ENCODE peak calls at places on chromosomes 16 and 17, in nine cellular contexts. F is GM12865, H is cardiac fibroblast, D is neural progenitor cell, G is mammary epithelial cell, U is heart left ventricle, Y is fibroblast of mammary gland, T is ovary, L is ascending aorta. O is an unnamed sample.
A peak's percentile ranks its signal among the peaks of the same experiment; 100 is the strongest.

GRCh38 chr16:10972108-10972955 is 28.0 kb downstream of the CLEC16A start:
- DNase-seq in H (no peak), F (no peak), G (no peak), Y (no peak), D (no peak), U (no peak), L (no peak), T (peak; percentile 61), O (no peak)

GRCh38 chr17:31269597-31269996 is 27.4 kb downstream of the OMG start:
- DNase-seq in Y (peak; percentile 99), H (peak; percentile 81), G (peak; percentile 72), U (no peak), T (no peak), D (peak; percentile 28), F (no peak), L (peak; percentile 73), O (no peak)

GRCh38 chr17:40442392-40443195 is 656 bp upstream of the IGFBP4 start:
- DNase-seq in F (no peak), U (peak; percentile 85), Y (peak; percentile 71), G (no peak), H (peak; percentile 54), L (peak; percentile 77), T (peak; percentile 69), D (no peak), O (peak; percentile 79)

GRCh38 chr17:3256575-3256974 is 41.6 kb downstream of the OR3A1 start:
- DNase-seq in Y (no peak), L (no peak), H (no peak), T (no peak), D (no peak), F (no peak), G (no peak), U (no peak), O (no peak)

GRCh38 chr17:42315402-42316156 is 27.3 kb downstream of the STAT5A start:
- DNase-seq in T (no peak), F (peak; percentile 68), Y (no peak), U (no peak), H (no peak), G (no peak), D (no peak), L (no peak), O (no peak)

GRCh38 chr16:58678716-58679115 is 5.9 kb downstream of the SLC38A7 start:
- DNase-seq in D (no peak), Y (no peak), U (no peak), G (peak; percentile 43), F (peak; percentile 17), L (peak; percentile 68), H (peak; percentile 42), T (no peak), O (peak; percentile 39)

GRCh38 chr16:53817117-53817516 is 113.2 kb downstream of the FTO start:
- DNase-seq in F (no peak), Y (peak; percentile 95), U (no peak), T (no peak), D (no peak), G (peak; percentile 87), H (peak; percentile 98), L (no peak), O (peak; percentile 35)

GRCh38 chr16:4663756-4664465 is 29.5 kb upstream of the NUDT16L1 start:
- DNase-seq in U (no peak), T (no peak), Y (peak; percentile 25), F (no peak), L (no peak), D (no peak), H (no peak), G (no peak), O (peak; percentile 54)

GRCh38 chr16:89104930-89105571 is 11.4 kb downstream of the ACSF3 start:
- DNase-seq in G (no peak), F (peak; percentile 47), T (no peak), L (no peak), Y (peak; percentile 33), U (peak; percentile 56), D (no peak), H (no peak), O (no peak)

GRCh38 chr17:42519546-42520444 is 16.2 kb upstream of the NAGLU start:
- DNase-seq in U (peak; percentile 90), F (no peak), H (peak; percentile 99), Y (peak; percentile 98), L (peak; percentile 98), G (peak; percentile 86), T (peak; percentile 95), D (peak; percentile 62), O (peak; percentile 93)

GRCh38 chr16:65704866-65705265 is 583.0 kb upstream of the CDH11 start:
- DNase-seq in H (no peak), U (no peak), G (no peak), L (no peak), D (peak; percentile 8), T (no peak), F (no peak), Y (no peak), O (no peak)

GRCh38 chr16:85541619-85542547 is 71.2 kb upstream of the GSE1 start:
- DNase-seq in T (no peak), D (no peak), H (no peak), U (no peak), F (no peak), L (no peak), Y (no peak), G (no peak), O (no peak)

GRCh38 chr16:86484240-86484639 is 26.1 kb upstream of the FOXF1 start:
- DNase-seq in G (no peak), Y (no peak), H (no peak), F (no peak), L (no peak), D (no peak), T (no peak), U (no peak), O (no peak)

GRCh38 chr16:75535211-75535843 is 581 bp downstream of the CHST5 start:
- DNase-seq in H (no peak), F (no peak), G (no peak), Y (no peak), U (no peak), L (no peak), T (no peak), D (no peak), O (no peak)

DNA sequence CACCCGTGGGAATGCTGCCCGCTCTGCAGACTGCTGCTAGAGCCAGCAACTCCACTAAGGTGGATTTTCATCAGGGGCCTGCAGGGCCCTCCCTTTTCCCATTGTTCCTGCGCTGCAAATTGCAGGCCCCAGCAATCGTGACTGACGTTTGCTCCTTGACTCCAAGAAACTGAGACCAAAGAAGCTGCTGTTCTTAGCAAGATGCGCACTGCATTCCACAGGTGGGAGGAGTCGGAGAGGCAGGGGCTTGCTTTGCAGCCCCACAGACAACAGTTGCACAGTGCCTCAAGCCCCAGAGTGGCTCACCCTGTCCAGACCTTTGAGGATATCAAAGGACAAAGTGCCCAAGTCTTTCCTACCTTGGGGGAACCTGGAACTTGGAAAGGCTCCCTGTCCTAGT is 25.0 kb downstream of the PLCD3 start:
- DNase-seq in F (no peak), D (no peak), L (no peak), T (no peak), G (no peak), Y (no peak), U (no peak), H (no peak), O (no peak)
- H3K4me3 ChIP-seq in F (no peak overlapping the region), D (no peak overlapping the region), L (no peak overlapping the region), T (no peak overlapping the region), G (no peak overlapping the region), Y (no peak overlapping the region), U (no peak overlapping the region), H (no peak overlapping the region), O (no peak overlapping the region)

GRCh38 chr16:87703835-87704375 is 61.9 kb downstream of the KLHDC4 start:
- DNase-seq in L (no peak), G (no peak), T (no peak), U (no peak), D (no peak), Y (no peak), H (no peak), F (no peak), O (no peak)

GRCh38 chr16:87701066-87701425 is 64.7 kb downstream of the KLHDC4 start:
- DNase-seq in G (no peak), L (no peak), T (no peak), U (no peak), H (no peak), D (no peak), Y (no peak), F (no peak), O (no peak)

GRCh38 chr16:87703071-87703470 is 62.7 kb downstream of the KLHDC4 start:
- DNase-seq in T (no peak), G (no peak), U (no peak), Y (no peak), L (no peak), D (no peak), H (no peak), F (no peak), O (no peak)

GRCh38 chr16:87701505-87701921 is 64.3 kb downstream of the KLHDC4 start:
- DNase-seq in H (no peak), D (no peak), L (no peak), T (no peak), Y (no peak), U (no peak), F (no peak), G (no peak), O (no peak)

DNA sequence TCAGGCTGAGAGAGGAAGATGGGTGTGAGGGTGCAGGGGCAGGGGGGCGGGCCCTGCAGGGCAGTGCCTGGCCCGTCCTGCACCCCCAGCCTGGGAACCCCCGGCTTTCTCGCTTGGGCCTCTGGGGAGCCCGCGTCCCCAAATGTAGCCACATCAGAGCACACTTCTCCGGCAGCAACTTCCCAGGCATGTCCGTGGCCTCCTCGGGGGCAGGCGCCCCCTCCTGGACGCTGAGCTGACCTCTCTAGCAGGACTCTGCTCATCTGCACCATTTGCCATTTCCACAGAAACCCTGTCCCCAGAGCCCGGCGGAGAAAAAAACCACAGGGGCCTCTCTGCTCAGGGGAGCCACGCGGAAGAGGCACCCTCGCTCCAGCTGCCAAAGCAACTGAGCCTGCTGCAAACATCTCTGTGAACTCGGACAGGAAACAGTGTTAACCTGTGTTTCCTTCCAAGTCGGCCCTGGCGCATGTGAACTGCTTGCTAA is 63.4 kb downstream of the KLHDC4 start:
- DNase-seq in L (no peak), Y (peak; percentile 23), T (no peak), U (no peak), G (no peak), H (peak; percentile 52), D (peak; percentile 79), F (peak; percentile 84), O (no peak)
- TF ChIP-seq CTCF in L (no peak), Y (peak; percentile 47), T (no peak), U (no peak), G (peak; percentile 19), H (peak; percentile 73), D (peak; percentile 75), F (peak; percentile 52), O (no peak)

GRCh38 chr16:78215222-78215621 is 115.8 kb downstream of the WWOX start:
- DNase-seq in U (no peak), F (no peak), L (no peak), H (no peak), T (no peak), G (no peak), Y (no peak), D (no peak), O (no peak)
- H3K4me3 ChIP-seq in U (no peak overlapping the region), F (no peak overlapping the region), L (no peak overlapping the region), H (no peak overlapping the region), T (no peak overlapping the region), G (no peak overlapping the region), Y (no peak overlapping the region), D (no peak overlapping the region), O (no peak overlapping the region)

GRCh38 chr16:19114359-19115147 is 789 bp downstream of the ITPRIPL2 start:
- DNase-seq in F (peak; percentile 77), H (peak; percentile 77), U (peak; percentile 78), G (peak; percentile 63), D (peak; percentile 44), Y (peak; percentile 67), T (peak; percentile 68), L (peak; percentile 71), O (peak; percentile 78)
- TF ChIP-seq CTCF in F (no peak), H (no peak), U (peak; percentile 19), G (no peak), D (no peak), Y (no peak), T (peak; percentile 12), L (peak; percentile 2), O (no peak)